ENCODE peak calls at places on chromosomes 5 and 9, in ten cellular contexts. One of them, this sample, is unnamed.

GRCh38 chr5:135546912-135547311 is 11.1 kb upstream of the NEUROG1 start:
- DNase-seq in mucosa of gallbladder: no peak
- DNase-seq in stimulated activated CD8-positive, alpha-beta memory T cell treated with anti-CD3 and anti-CD28 coated beads, Interleukin-2, amount 100 ng/mL, for 48 hours: no peak
- DNase-seq in retinal pigment epithelial cell: no peak
- DNase-seq in fibroblast of lung: no peak
- DNase-seq in fibroblast of mammary gland: no peak
- DNase-seq in KBM-7: no peak
- DNase-seq in T-helper 9 cell: no peak
- DNase-seq in activated CD4-positive, alpha-beta T cell treated with anti-CD3 and anti-CD28 coated beads, Interleukin-2, amount 50 U/mL, for 1 hour: no peak
- DNase-seq in foreskin fibroblast: no peak
- DNase-seq in this sample: no peak

GRCh38 chr9:137477778-137478612 is 18.9 kb upstream of the NSMF start:
- DNase-seq in fibroblast of mammary gland: no peak
- DNase-seq in KBM-7: no peak
- DNase-seq in activated CD4-positive, alpha-beta T cell treated with anti-CD3 and anti-CD28 coated beads, Interleukin-2, amount 50 U/mL, for 1 hour: no peak
- DNase-seq in stimulated activated CD8-positive, alpha-beta memory T cell treated with anti-CD3 and anti-CD28 coated beads, Interleukin-2, amount 100 ng/mL, for 48 hours: no peak
- DNase-seq in retinal pigment epithelial cell: no peak
- DNase-seq in fibroblast of lung: no peak
- DNase-seq in T-helper 9 cell: no peak
- DNase-seq in foreskin fibroblast: no peak
- DNase-seq in mucosa of gallbladder: no peak
- DNase-seq in this sample: no peak

GRCh38 chr5:36239370-36240293 is 2.1 kb downstream of the NADK2 start:
- DNase-seq in foreskin fibroblast: peak; percentile 3
- DNase-seq in retinal pigment epithelial cell: no peak
- DNase-seq in fibroblast of lung: no peak
- DNase-seq in stimulated activated CD8-positive, alpha-beta memory T cell treated with anti-CD3 and anti-CD28 coated beads, Interleukin-2, amount 100 ng/mL, for 48 hours: no peak
- DNase-seq in fibroblast of mammary gland: no peak
- DNase-seq in T-helper 9 cell: no peak
- DNase-seq in mucosa of gallbladder: no peak
- DNase-seq in activated CD4-positive, alpha-beta T cell treated with anti-CD3 and anti-CD28 coated beads, Interleukin-2, amount 50 U/mL, for 1 hour: no peak
- DNase-seq in KBM-7: no peak
- DNase-seq in this sample: no peak

GRCh38 chr9:121650220-121651013 is 1.0 kb upstream of the DAB2IP start:
- DNase-seq in T-helper 9 cell: no peak
- DNase-seq in activated CD4-positive, alpha-beta T cell treated with anti-CD3 and anti-CD28 coated beads, Interleukin-2, amount 50 U/mL, for 1 hour: no peak
- DNase-seq in fibroblast of mammary gland: no peak
- DNase-seq in foreskin fibroblast: peak; percentile 26
- DNase-seq in fibroblast of lung: peak; percentile 55
- DNase-seq in retinal pigment epithelial cell: peak; percentile 27
- DNase-seq in KBM-7: peak; percentile 66
- DNase-seq in stimulated activated CD8-positive, alpha-beta memory T cell treated with anti-CD3 and anti-CD28 coated beads, Interleukin-2, amount 100 ng/mL, for 48 hours: peak; percentile 15
- DNase-seq in mucosa of gallbladder: peak; percentile 50
- DNase-seq in this sample: no peak

GRCh38 chr5:39995990-39996389 is 571.2 kb upstream of the DAB2 start:
- DNase-seq in mucosa of gallbladder: no peak
- DNase-seq in fibroblast of lung: no peak
- DNase-seq in retinal pigment epithelial cell: no peak
- DNase-seq in foreskin fibroblast: no peak
- DNase-seq in KBM-7: no peak
- DNase-seq in fibroblast of mammary gland: no peak
- DNase-seq in T-helper 9 cell: no peak
- DNase-seq in activated CD4-positive, alpha-beta T cell treated with anti-CD3 and anti-CD28 coated beads, Interleukin-2, amount 50 U/mL, for 1 hour: no peak
- DNase-seq in stimulated activated CD8-positive, alpha-beta memory T cell treated with anti-CD3 and anti-CD28 coated beads, Interleukin-2, amount 100 ng/mL, for 48 hours: no peak
- DNase-seq in this sample: no peak

GRCh38 chr5:160970605-160971191 is 118.7 kb upstream of the ATP10B start:
- DNase-seq in fibroblast of lung: peak; percentile 1
- DNase-seq in stimulated activated CD8-positive, alpha-beta memory T cell treated with anti-CD3 and anti-CD28 coated beads, Interleukin-2, amount 100 ng/mL, for 48 hours: no peak
- DNase-seq in T-helper 9 cell: no peak
- DNase-seq in fibroblast of mammary gland: peak; percentile 49
- DNase-seq in mucosa of gallbladder: no peak
- DNase-seq in KBM-7: peak; percentile 16
- DNase-seq in activated CD4-positive, alpha-beta T cell treated with anti-CD3 and anti-CD28 coated beads, Interleukin-2, amount 50 U/mL, for 1 hour: no peak
- DNase-seq in retinal pigment epithelial cell: peak; percentile 4
- DNase-seq in foreskin fibroblast: no peak
- DNase-seq in this sample: peak; percentile 6

GRCh38 chr5:66653380-66653779 is 57.2 kb downstream of the MAST4 start:
- DNase-seq in retinal pigment epithelial cell: no peak
- DNase-seq in KBM-7: no peak
- DNase-seq in fibroblast of mammary gland: peak; percentile 91
- DNase-seq in foreskin fibroblast: peak; percentile 94
- DNase-seq in fibroblast of lung: peak; percentile 50
- DNase-seq in stimulated activated CD8-positive, alpha-beta memory T cell treated with anti-CD3 and anti-CD28 coated beads, Interleukin-2, amount 100 ng/mL, for 48 hours: no peak
- DNase-seq in activated CD4-positive, alpha-beta T cell treated with anti-CD3 and anti-CD28 coated beads, Interleukin-2, amount 50 U/mL, for 1 hour: no peak
- DNase-seq in T-helper 9 cell: no peak
- DNase-seq in mucosa of gallbladder: no peak
- DNase-seq in this sample: no peak

GRCh38 chr9:104177003-104177611 is 83.0 kb downstream of the SMC2 start:
- DNase-seq in T-helper 9 cell: no peak
- DNase-seq in mucosa of gallbladder: no peak
- DNase-seq in foreskin fibroblast: no peak
- DNase-seq in KBM-7: peak; percentile 10
- DNase-seq in activated CD4-positive, alpha-beta T cell treated with anti-CD3 and anti-CD28 coated beads, Interleukin-2, amount 50 U/mL, for 1 hour: no peak
- DNase-seq in fibroblast of lung: no peak
- DNase-seq in stimulated activated CD8-positive, alpha-beta memory T cell treated with anti-CD3 and anti-CD28 coated beads, Interleukin-2, amount 100 ng/mL, for 48 hours: no peak
- DNase-seq in retinal pigment epithelial cell: peak; percentile 3
- DNase-seq in fibroblast of mammary gland: peak; percentile 20
- DNase-seq in this sample: peak; percentile 20

GRCh38 chr5:115309751-115310370 is 13.4 kb upstream of the CCDC112 start:
- DNase-seq in foreskin fibroblast: peak; percentile 72
- DNase-seq in KBM-7: peak; percentile 70
- DNase-seq in fibroblast of lung: peak; percentile 68
- DNase-seq in T-helper 9 cell: no peak
- DNase-seq in activated CD4-positive, alpha-beta T cell treated with anti-CD3 and anti-CD28 coated beads, Interleukin-2, amount 50 U/mL, for 1 hour: no peak
- DNase-seq in retinal pigment epithelial cell: no peak
- DNase-seq in fibroblast of mammary gland: peak; percentile 62
- DNase-seq in stimulated activated CD8-positive, alpha-beta memory T cell treated with anti-CD3 and anti-CD28 coated beads, Interleukin-2, amount 100 ng/mL, for 48 hours: no peak
- DNase-seq in mucosa of gallbladder: no peak
- DNase-seq in this sample: no peak

GRCh38 chr9:85258823-85259370 is 482.9 kb downstream of the AGTPBP1 start:
- DNase-seq in stimulated activated CD8-positive, alpha-beta memory T cell treated with anti-CD3 and anti-CD28 coated beads, Interleukin-2, amount 100 ng/mL, for 48 hours: no peak
- DNase-seq in fibroblast of mammary gland: peak; percentile 68
- DNase-seq in mucosa of gallbladder: peak; percentile 50
- DNase-seq in activated CD4-positive, alpha-beta T cell treated with anti-CD3 and anti-CD28 coated beads, Interleukin-2, amount 50 U/mL, for 1 hour: no peak
- DNase-seq in foreskin fibroblast: peak; percentile 69
- DNase-seq in T-helper 9 cell: no peak
- DNase-seq in KBM-7: peak; percentile 40
- DNase-seq in retinal pigment epithelial cell: peak; percentile 15
- DNase-seq in fibroblast of lung: peak; percentile 17
- DNase-seq in this sample: peak; percentile 87

GRCh38 chr5:58542709-58543108 is 40.2 kb upstream of the RAB3C start:
- DNase-seq in foreskin fibroblast: no peak
- DNase-seq in KBM-7: no peak
- DNase-seq in retinal pigment epithelial cell: no peak
- DNase-seq in fibroblast of lung: no peak
- DNase-seq in T-helper 9 cell: no peak
- DNase-seq in stimulated activated CD8-positive, alpha-beta memory T cell treated with anti-CD3 and anti-CD28 coated beads, Interleukin-2, amount 100 ng/mL, for 48 hours: no peak
- DNase-seq in fibroblast of mammary gland: no peak
- DNase-seq in mucosa of gallbladder: no peak
- DNase-seq in activated CD4-positive, alpha-beta T cell treated with anti-CD3 and anti-CD28 coated beads, Interleukin-2, amount 50 U/mL, for 1 hour: no peak
- DNase-seq in this sample: no peak

GRCh38 chr9:128687453-128687852 is 1.6 kb upstream of the SET start:
- DNase-seq in foreskin fibroblast: no peak
- DNase-seq in T-helper 9 cell: no peak
- DNase-seq in activated CD4-positive, alpha-beta T cell treated with anti-CD3 and anti-CD28 coated beads, Interleukin-2, amount 50 U/mL, for 1 hour: no peak
- DNase-seq in mucosa of gallbladder: no peak
- DNase-seq in stimulated activated CD8-positive, alpha-beta memory T cell treated with anti-CD3 and anti-CD28 coated beads, Interleukin-2, amount 100 ng/mL, for 48 hours: no peak
- DNase-seq in fibroblast of lung: no peak
- DNase-seq in fibroblast of mammary gland: no peak
- DNase-seq in retinal pigment epithelial cell: no peak
- DNase-seq in KBM-7: no peak
- DNase-seq in this sample: no peak

GRCh38 chr9:127796225-127796813 is 6.4 kb upstream of the FPGS start:
- DNase-seq in fibroblast of mammary gland: peak; percentile 53
- DNase-seq in retinal pigment epithelial cell: no peak
- DNase-seq in mucosa of gallbladder: peak; percentile 56
- DNase-seq in fibroblast of lung: peak; percentile 34
- DNase-seq in KBM-7: no peak
- DNase-seq in foreskin fibroblast: peak; percentile 59
- DNase-seq in activated CD4-positive, alpha-beta T cell treated with anti-CD3 and anti-CD28 coated beads, Interleukin-2, amount 50 U/mL, for 1 hour: no peak
- DNase-seq in stimulated activated CD8-positive, alpha-beta memory T cell treated with anti-CD3 and anti-CD28 coated beads, Interleukin-2, amount 100 ng/mL, for 48 hours: no peak
- DNase-seq in T-helper 9 cell: no peak
- DNase-seq in this sample: no peak

GRCh38 chr5:135551593-135552447 is 16.1 kb upstream of the NEUROG1 start:
- DNase-seq in foreskin fibroblast: peak; percentile 90
- DNase-seq in fibroblast of lung: peak; percentile 79
- DNase-seq in mucosa of gallbladder: peak; percentile 81
- DNase-seq in KBM-7: peak; percentile 85
- DNase-seq in T-helper 9 cell: peak; percentile 19
- DNase-seq in stimulated activated CD8-positive, alpha-beta memory T cell treated with anti-CD3 and anti-CD28 coated beads, Interleukin-2, amount 100 ng/mL, for 48 hours: peak; percentile 48
- DNase-seq in fibroblast of mammary gland: peak; percentile 81
- DNase-seq in retinal pigment epithelial cell: no peak
- DNase-seq in activated CD4-positive, alpha-beta T cell treated with anti-CD3 and anti-CD28 coated beads, Interleukin-2, amount 50 U/mL, for 1 hour: peak; percentile 29
- DNase-seq in this sample: peak; percentile 57

GRCh38 chr5:421287-421880 is 21.6 kb upstream of the EXOC3 start:
- DNase-seq in fibroblast of lung: no peak
- DNase-seq in fibroblast of mammary gland: no peak
- DNase-seq in stimulated activated CD8-positive, alpha-beta memory T cell treated with anti-CD3 and anti-CD28 coated beads, Interleukin-2, amount 100 ng/mL, for 48 hours: no peak
- DNase-seq in retinal pigment epithelial cell: no peak
- DNase-seq in KBM-7: no peak
- DNase-seq in T-helper 9 cell: no peak
- DNase-seq in foreskin fibroblast: no peak
- DNase-seq in activated CD4-positive, alpha-beta T cell treated with anti-CD3 and anti-CD28 coated beads, Interleukin-2, amount 50 U/mL, for 1 hour: no peak
- DNase-seq in mucosa of gallbladder: no peak
- DNase-seq in this sample: no peak

GRCh38 chr5:105807251-105807650 is 1863.5 kb downstream of the EFNA5 start:
- DNase-seq in stimulated activated CD8-positive, alpha-beta memory T cell treated with anti-CD3 and anti-CD28 coated beads, Interleukin-2, amount 100 ng/mL, for 48 hours: no peak
- DNase-seq in fibroblast of mammary gland: no peak
- DNase-seq in foreskin fibroblast: no peak
- DNase-seq in T-helper 9 cell: no peak
- DNase-seq in mucosa of gallbladder: no peak
- DNase-seq in KBM-7: no peak
- DNase-seq in fibroblast of lung: no peak
- DNase-seq in activated CD4-positive, alpha-beta T cell treated with anti-CD3 and anti-CD28 coated beads, Interleukin-2, amount 50 U/mL, for 1 hour: no peak
- DNase-seq in retinal pigment epithelial cell: no peak
- DNase-seq in this sample: no peak

GRCh38 chr5:76210946-76211345 is 127.8 kb downstream of the SV2C start:
- DNase-seq in T-helper 9 cell: no peak
- DNase-seq in fibroblast of lung: no peak
- DNase-seq in mucosa of gallbladder: no peak
- DNase-seq in KBM-7: no peak
- DNase-seq in stimulated activated CD8-positive, alpha-beta memory T cell treated with anti-CD3 and anti-CD28 coated beads, Interleukin-2, amount 100 ng/mL, for 48 hours: no peak
- DNase-seq in retinal pigment epithelial cell: no peak
- DNase-seq in fibroblast of mammary gland: no peak
- DNase-seq in activated CD4-positive, alpha-beta T cell treated with anti-CD3 and anti-CD28 coated beads, Interleukin-2, amount 50 U/mL, for 1 hour: no peak
- DNase-seq in foreskin fibroblast: no peak
- DNase-seq in this sample: no peak

GRCh38 chr9:35333551-35333950 is 156.4 kb upstream of the RUSC2 start:
- DNase-seq in fibroblast of lung: peak; percentile 66
- DNase-seq in T-helper 9 cell: no peak
- DNase-seq in foreskin fibroblast: peak; percentile 85
- DNase-seq in mucosa of gallbladder: no peak
- DNase-seq in retinal pigment epithelial cell: no peak
- DNase-seq in stimulated activated CD8-positive, alpha-beta memory T cell treated with anti-CD3 and anti-CD28 coated beads, Interleukin-2, amount 100 ng/mL, for 48 hours: no peak
- DNase-seq in fibroblast of mammary gland: peak; percentile 87
- DNase-seq in activated CD4-positive, alpha-beta T cell treated with anti-CD3 and anti-CD28 coated beads, Interleukin-2, amount 50 U/mL, for 1 hour: no peak
- DNase-seq in KBM-7: no peak
- DNase-seq in this sample: no peak

GRCh38 chr5:55853271-55853670 is 2.1 kb downstream of the IL31RA start:
- DNase-seq in mucosa of gallbladder: no peak
- DNase-seq in fibroblast of lung: no peak
- DNase-seq in stimulated activated CD8-positive, alpha-beta memory T cell treated with anti-CD3 and anti-CD28 coated beads, Interleukin-2, amount 100 ng/mL, for 48 hours: no peak
- DNase-seq in activated CD4-positive, alpha-beta T cell treated with anti-CD3 and anti-CD28 coated beads, Interleukin-2, amount 50 U/mL, for 1 hour: no peak
- DNase-seq in T-helper 9 cell: no peak
- DNase-seq in foreskin fibroblast: peak; percentile 33
- DNase-seq in retinal pigment epithelial cell: no peak
- DNase-seq in KBM-7: no peak
- DNase-seq in fibroblast of mammary gland: peak; percentile 19
- DNase-seq in this sample: no peak

GRCh38 chr5:176515396-176515795 is 21.8 kb downstream of the RNF44 start:
- DNase-seq in foreskin fibroblast: no peak
- DNase-seq in T-helper 9 cell: no peak
- DNase-seq in KBM-7: no peak
- DNase-seq in retinal pigment epithelial cell: no peak
- DNase-seq in fibroblast of lung: no peak
- DNase-seq in mucosa of gallbladder: no peak
- DNase-seq in activated CD4-positive, alpha-beta T cell treated with anti-CD3 and anti-CD28 coated beads, Interleukin-2, amount 50 U/mL, for 1 hour: no peak
- DNase-seq in stimulated activated CD8-positive, alpha-beta memory T cell treated with anti-CD3 and anti-CD28 coated beads, Interleukin-2, amount 100 ng/mL, for 48 hours: no peak
- DNase-seq in fibroblast of mammary gland: no peak
- DNase-seq in this sample: no peak

GRCh38 chr9:133290751-133291302 is 15.8 kb upstream of the ABO start:
- DNase-seq in activated CD4-positive, alpha-beta T cell treated with anti-CD3 and anti-CD28 coated beads, Interleukin-2, amount 50 U/mL, for 1 hour: no peak
- DNase-seq in T-helper 9 cell: no peak
- DNase-seq in mucosa of gallbladder: no peak
- DNase-seq in stimulated activated CD8-positive, alpha-beta memory T cell treated with anti-CD3 and anti-CD28 coated beads, Interleukin-2, amount 100 ng/mL, for 48 hours: no peak
- DNase-seq in foreskin fibroblast: no peak
- DNase-seq in fibroblast of lung: no peak
- DNase-seq in retinal pigment epithelial cell: no peak
- DNase-seq in fibroblast of mammary gland: no peak
- DNase-seq in KBM-7: no peak
- DNase-seq in this sample: no peak

GRCh38 chr5:143016777-143017374 is 246.7 kb downstream of the ARHGAP26 start:
- DNase-seq in activated CD4-positive, alpha-beta T cell treated with anti-CD3 and anti-CD28 coated beads, Interleukin-2, amount 50 U/mL, for 1 hour: peak; percentile 46
- DNase-seq in KBM-7: peak; percentile 60
- DNase-seq in fibroblast of mammary gland: peak; percentile 74
- DNase-seq in T-helper 9 cell: peak; percentile 25
- DNase-seq in retinal pigment epithelial cell: no peak
- DNase-seq in stimulated activated CD8-positive, alpha-beta memory T cell treated with anti-CD3 and anti-CD28 coated beads, Interleukin-2, amount 100 ng/mL, for 48 hours: peak; percentile 35
- DNase-seq in foreskin fibroblast: peak; percentile 74
- DNase-seq in fibroblast of lung: peak; percentile 81
- DNase-seq in mucosa of gallbladder: no peak
- DNase-seq in this sample: peak; percentile 18

GRCh38 chr5:141753971-141754713 is 72.1 kb upstream of the ARAP3 start:
- DNase-seq in fibroblast of mammary gland: peak; percentile 35
- DNase-seq in foreskin fibroblast: peak; percentile 68
- DNase-seq in activated CD4-positive, alpha-beta T cell treated with anti-CD3 and anti-CD28 coated beads, Interleukin-2, amount 50 U/mL, for 1 hour: no peak
- DNase-seq in fibroblast of lung: peak; percentile 53
- DNase-seq in T-helper 9 cell: no peak
- DNase-seq in retinal pigment epithelial cell: no peak
- DNase-seq in mucosa of gallbladder: peak; percentile 38
- DNase-seq in stimulated activated CD8-positive, alpha-beta memory T cell treated with anti-CD3 and anti-CD28 coated beads, Interleukin-2, amount 100 ng/mL, for 48 hours: no peak
- DNase-seq in KBM-7: peak; percentile 65
- DNase-seq in this sample: peak; percentile 19

GRCh38 chr5:71748360-71748759 is 29.3 kb downstream of the CARTPT start:
- DNase-seq in foreskin fibroblast: no peak
- DNase-seq in activated CD4-positive, alpha-beta T cell treated with anti-CD3 and anti-CD28 coated beads, Interleukin-2, amount 50 U/mL, for 1 hour: no peak
- DNase-seq in mucosa of gallbladder: peak; percentile 94
- DNase-seq in T-helper 9 cell: no peak
- DNase-seq in retinal pigment epithelial cell: no peak
- DNase-seq in stimulated activated CD8-positive, alpha-beta memory T cell treated with anti-CD3 and anti-CD28 coated beads, Interleukin-2, amount 100 ng/mL, for 48 hours: no peak
- DNase-seq in KBM-7: no peak
- DNase-seq in fibroblast of lung: no peak
- DNase-seq in fibroblast of mammary gland: peak; percentile 13
- DNase-seq in this sample: no peak

GRCh38 chr5:112971285-112971684 is 5.3 kb upstream of the DCP2 start:
- DNase-seq in fibroblast of mammary gland: no peak
- DNase-seq in foreskin fibroblast: no peak
- DNase-seq in KBM-7: no peak
- DNase-seq in T-helper 9 cell: no peak
- DNase-seq in retinal pigment epithelial cell: no peak
- DNase-seq in mucosa of gallbladder: no peak
- DNase-seq in fibroblast of lung: no peak
- DNase-seq in stimulated activated CD8-positive, alpha-beta memory T cell treated with anti-CD3 and anti-CD28 coated beads, Interleukin-2, amount 100 ng/mL, for 48 hours: no peak
- DNase-seq in activated CD4-positive, alpha-beta T cell treated with anti-CD3 and anti-CD28 coated beads, Interleukin-2, amount 50 U/mL, for 1 hour: no peak
- DNase-seq in this sample: no peak

GRCh38 chr5:51201024-51201423 is 182.2 kb upstream of the ISL1 start:
- DNase-seq in activated CD4-positive, alpha-beta T cell treated with anti-CD3 and anti-CD28 coated beads, Interleukin-2, amount 50 U/mL, for 1 hour: no peak
- DNase-seq in stimulated activated CD8-positive, alpha-beta memory T cell treated with anti-CD3 and anti-CD28 coated beads, Interleukin-2, amount 100 ng/mL, for 48 hours: no peak
- DNase-seq in mucosa of gallbladder: no peak
- DNase-seq in fibroblast of lung: no peak
- DNase-seq in KBM-7: no peak
- DNase-seq in foreskin fibroblast: no peak
- DNase-seq in fibroblast of mammary gland: no peak
- DNase-seq in T-helper 9 cell: no peak
- DNase-seq in retinal pigment epithelial cell: no peak
- DNase-seq in this sample: no peak

GRCh38 chr5:17441351-17441750 is 56.7 kb upstream of the TAF11L2 start:
- DNase-seq in retinal pigment epithelial cell: peak; percentile 22
- DNase-seq in activated CD4-positive, alpha-beta T cell treated with anti-CD3 and anti-CD28 coated beads, Interleukin-2, amount 50 U/mL, for 1 hour: no peak
- DNase-seq in fibroblast of lung: peak; percentile 42
- DNase-seq in mucosa of gallbladder: no peak
- DNase-seq in T-helper 9 cell: no peak
- DNase-seq in KBM-7: no peak
- DNase-seq in fibroblast of mammary gland: peak; percentile 81
- DNase-seq in foreskin fibroblast: no peak
- DNase-seq in stimulated activated CD8-positive, alpha-beta memory T cell treated with anti-CD3 and anti-CD28 coated beads, Interleukin-2, amount 100 ng/mL, for 48 hours: no peak
- DNase-seq in this sample: no peak

GRCh38 chr5:10424124-10424731 is 17.5 kb upstream of the ROPN1L start:
- DNase-seq in activated CD4-positive, alpha-beta T cell treated with anti-CD3 and anti-CD28 coated beads, Interleukin-2, amount 50 U/mL, for 1 hour: no peak
- DNase-seq in stimulated activated CD8-positive, alpha-beta memory T cell treated with anti-CD3 and anti-CD28 coated beads, Interleukin-2, amount 100 ng/mL, for 48 hours: no peak
- DNase-seq in fibroblast of mammary gland: peak; percentile 60
- DNase-seq in retinal pigment epithelial cell: no peak
- DNase-seq in fibroblast of lung: peak; percentile 62
- DNase-seq in KBM-7: peak; percentile 72
- DNase-seq in foreskin fibroblast: peak; percentile 66
- DNase-seq in mucosa of gallbladder: no peak
- DNase-seq in T-helper 9 cell: no peak
- DNase-seq in this sample: no peak